ENCODE peak calls at places on chromosomes 1 and 21, in seven cellular contexts. X is pancreas, D is cardiac muscle cell, K is mucosa of descending colon, C is IMR-90, G is body of pancreas, S is breast epithelium. A is an unnamed sample. For H3K9me3, the result is how much of the 10 kb centered on the place peaks cover.

GRCh38 chr1:214004014-214004413 is 16.2 kb downstream of the PROX1 start:
- DNase-seq in X (no peak), D (no peak), K (no peak), C (no peak), G (no peak), S (no peak), A (no peak)

GRCh38 chr21:44006656-44007055 is 5.5 kb upstream of the TRAPPC10 start:
- DNase-seq in X (peak), D (peak), K (no peak), C (peak), G (peak), S (no peak), A (peak)

GRCh38 chr1:2132222-2133038 is 62.1 kb downstream of the FAAP20 start:
- DNase-seq in X (peak), D (peak), K (no peak), C (peak), G (peak), S (no peak), A (peak)

GRCh38 chr1:211928993-211929637 is 98.6 kb upstream of the LPGAT1 start:
- DNase-seq in X (peak), D (peak), K (no peak), C (peak), G (peak), S (no peak), A (peak)

GRCh38 chr1:40344597-40344996 is 27.5 kb upstream of the COL9A2 start:
- DNase-seq in X (peak), D (peak), K (peak), C (peak), G (peak), S (no peak), A (peak)

GRCh38 chr1:35691571-35692220 is 27.0 kb downstream of the C1orf216 start:
- DNase-seq in X (no peak), D (no peak), K (no peak), C (no peak), G (no peak), S (no peak), A (no peak)

GRCh38 chr21:41207401-41208388 is 39.7 kb downstream of the BACE2 start:
- DNase-seq in X (peak), D (peak), K (peak), C (peak), G (peak), S (no peak), A (no peak)

GRCh38 chr1:116956378-116956777 is 45.2 kb upstream of the CD101 start:
- DNase-seq in X (no peak), D (no peak), K (no peak), C (no peak), G (no peak), S (no peak), A (no peak)

DNA sequence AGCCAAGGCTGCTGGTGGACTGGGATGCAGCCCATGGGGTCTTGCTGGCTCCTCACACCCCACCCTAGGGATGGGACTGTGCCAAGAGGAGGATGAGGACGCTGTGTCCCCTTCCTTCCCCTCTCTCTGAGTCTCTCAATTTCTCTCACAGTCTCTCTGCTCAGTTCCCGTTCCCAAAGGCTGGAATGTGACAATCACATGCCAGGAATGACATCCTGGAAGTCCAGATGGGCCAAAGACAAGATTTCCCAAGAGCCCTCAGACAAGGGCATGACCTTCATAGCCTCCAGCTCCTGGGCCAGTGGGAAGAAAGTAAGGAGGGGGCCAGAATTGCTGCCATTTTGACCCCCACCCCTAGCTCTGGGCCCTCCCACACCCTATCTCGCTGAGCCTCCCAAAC is 7.6 kb upstream of the CDCP2 start:
- DNase-seq in X (no peak), D (no peak), K (no peak), C (no peak), G (no peak), S (no peak), A (no peak)
- H3K9me3 ChIP-seq in X (under half), D (under half), K (under half), C (under half), G (under half), S (under half), A (under half)

DNA sequence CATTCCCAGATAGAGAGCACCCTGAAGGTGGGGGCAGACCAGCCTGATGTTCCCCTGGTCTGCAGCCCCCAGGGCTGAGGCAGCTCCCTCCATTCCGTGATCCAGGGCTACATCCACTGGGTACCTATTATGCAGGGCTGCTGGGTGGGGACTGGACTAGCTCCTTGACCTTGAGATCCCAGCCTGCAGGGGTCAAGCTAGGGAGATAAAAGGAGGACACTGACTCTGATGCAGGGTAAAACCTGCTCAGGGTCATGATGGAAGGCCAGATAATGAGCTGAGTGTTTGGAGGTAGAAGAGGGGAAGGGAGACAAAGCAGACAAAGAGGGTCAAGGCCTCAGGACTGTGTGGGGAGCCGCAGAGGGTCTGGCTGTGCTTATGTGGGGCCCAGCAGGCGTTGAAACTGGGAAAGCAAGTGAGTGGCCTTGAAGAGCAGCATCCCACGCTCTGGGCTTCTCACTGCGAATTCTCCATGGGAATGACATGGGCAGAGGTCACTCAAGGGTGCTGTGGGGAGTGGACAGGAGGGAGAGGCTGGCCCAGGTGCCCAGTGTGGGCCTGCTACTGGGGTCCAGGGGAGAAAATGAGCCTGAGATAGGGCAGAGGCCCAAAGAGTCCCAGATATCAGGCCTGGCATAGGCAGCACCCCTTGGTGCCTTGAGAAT is 9.7 kb downstream of the FOXO6 start:
- DNase-seq in X (no peak), D (no peak), K (no peak), C (no peak), G (no peak), S (no peak), A (no peak)
- H3K4me3 ChIP-seq in X (no peak), D (no peak), K (no peak), C (no peak), G (no peak), S (no peak), A (no peak)

GRCh38 chr1:175630076-175630475 is 113.3 kb downstream of the TNR start:
- DNase-seq in X (no peak), D (no peak), K (no peak), C (no peak), G (no peak), S (no peak), A (no peak)

GRCh38 chr1:175632667-175633066 is 110.7 kb downstream of the TNR start:
- DNase-seq in X (no peak), D (no peak), K (no peak), C (no peak), G (no peak), S (no peak), A (no peak)

GRCh38 chr1:175628548-175629317 is 114.7 kb downstream of the TNR start:
- DNase-seq in X (no peak), D (no peak), K (no peak), C (no peak), G (peak), S (no peak), A (no peak)

GRCh38 chr1:175633801-175634200 is 109.6 kb downstream of the TNR start:
- DNase-seq in X (no peak), D (no peak), K (no peak), C (no peak), G (no peak), S (no peak), A (no peak)

DNA sequence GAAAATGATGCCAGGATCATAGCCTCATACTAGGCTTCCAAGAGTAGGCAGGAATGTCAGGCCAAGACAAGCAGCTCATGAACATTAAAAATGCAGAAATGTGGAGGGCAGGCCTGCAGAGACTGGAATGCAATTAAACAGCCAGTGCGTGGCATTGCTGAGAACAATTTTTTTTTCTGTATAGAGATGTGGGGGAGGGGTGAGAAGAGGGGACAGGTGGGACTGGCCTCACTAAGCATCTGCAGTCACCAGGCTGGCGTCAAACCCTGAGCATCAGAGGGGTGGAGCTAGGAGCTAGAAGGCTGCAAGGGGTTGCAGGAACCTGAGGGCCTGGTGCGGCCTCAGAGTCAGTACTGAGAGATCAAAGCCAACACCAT is 114.1 kb downstream of the TNR start:
- DNase-seq in X (no peak), D (no peak), K (no peak), C (no peak), G (no peak), S (no peak), A (no peak)
- H3K9me3 ChIP-seq in X (under half), D (under half), K (under half), C (under half), G (under half), S (under half), A (under half)

DNA sequence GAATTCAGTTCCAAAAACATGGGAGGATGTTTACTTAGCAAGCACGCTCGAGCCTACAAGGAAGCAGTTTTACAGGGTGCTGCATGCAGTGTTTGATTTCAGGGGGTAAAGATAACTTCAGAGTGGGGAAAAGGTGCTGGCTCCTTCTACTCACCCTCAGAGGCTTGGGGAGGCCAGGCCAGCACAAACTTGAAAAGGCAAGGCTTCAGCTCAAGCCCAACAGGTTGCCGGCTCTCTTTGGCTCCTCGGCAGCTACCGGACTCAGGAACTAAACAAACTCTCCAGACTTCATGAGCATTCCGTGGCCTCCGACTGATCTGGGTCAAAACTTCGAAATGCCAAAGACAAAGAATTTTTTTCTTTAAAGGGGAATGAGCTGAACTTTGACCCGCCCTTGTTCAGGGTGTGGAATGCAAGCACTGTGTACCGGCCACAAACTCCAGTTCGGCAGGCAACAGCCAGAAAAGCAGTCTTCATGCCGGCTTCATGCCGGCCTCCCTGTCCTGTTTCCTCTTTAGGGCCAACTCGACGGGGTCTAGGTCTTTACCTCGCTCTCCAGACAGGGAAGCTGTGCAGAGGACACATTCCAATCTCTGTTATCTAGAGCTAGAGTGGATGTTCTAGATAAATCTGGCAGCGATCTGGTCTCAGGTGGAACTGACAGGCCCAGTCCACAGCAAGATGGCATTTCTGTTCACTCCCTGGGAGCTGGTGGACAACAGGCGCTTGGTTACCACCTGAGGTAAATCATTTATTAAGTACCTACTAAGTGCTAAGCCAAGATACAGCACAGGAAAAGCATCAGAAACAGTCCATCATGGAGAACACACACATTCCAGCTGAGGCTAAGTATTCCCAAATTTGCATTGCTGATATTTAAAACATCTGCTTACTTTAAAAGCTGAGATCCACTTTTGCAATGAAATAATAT is 75.0 kb downstream of the CD46 start:
- DNase-seq in X (no peak), D (no peak), K (no peak), C (no peak), G (peak), S (peak), A (no peak)
- H3K4me3 ChIP-seq in X (no peak), D (no peak), K (no peak), C (no peak), G (no peak), S (peak), A (no peak)

GRCh38 chr1:178407215-178407614 is 89.5 kb downstream of the CLEC20A start:
- DNase-seq in X (no peak), D (no peak), K (no peak), C (no peak), G (no peak), S (no peak), A (no peak)

GRCh38 chr1:178407662-178408061 is 89.1 kb downstream of the CLEC20A start:
- DNase-seq in X (no peak), D (peak), K (no peak), C (no peak), G (no peak), S (no peak), A (no peak)

GRCh38 chr1:178411756-178412399 is 84.9 kb downstream of the CLEC20A start:
- DNase-seq in X (no peak), D (no peak), K (no peak), C (no peak), G (no peak), S (no peak), A (no peak)

GRCh38 chr1:178412400-178412770 is 84.4 kb downstream of the CLEC20A start:
- DNase-seq in X (no peak), D (peak), K (no peak), C (peak), G (no peak), S (no peak), A (no peak)

DNA sequence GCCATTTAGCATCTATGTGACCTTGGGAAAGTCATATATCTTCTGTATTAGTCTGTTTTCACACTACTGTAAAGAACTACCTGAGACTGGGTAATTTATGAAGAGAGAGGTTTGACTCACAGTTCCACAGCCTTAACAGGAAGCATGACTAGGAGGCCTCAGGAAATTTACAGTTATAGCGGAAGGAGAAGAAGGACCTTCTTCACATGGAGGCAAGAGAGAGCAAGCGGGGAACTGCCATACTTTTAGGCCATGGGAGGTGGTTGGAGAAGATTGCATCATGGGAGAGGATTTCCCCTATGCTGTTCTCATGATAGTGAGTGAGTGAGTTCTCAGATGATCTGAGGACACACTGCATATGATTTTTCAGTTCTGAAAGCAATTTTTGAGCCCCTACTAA is 87.9 kb downstream of the CLEC20A start:
- DNase-seq in X (no peak), D (no peak), K (no peak), C (peak), G (no peak), S (no peak), A (no peak)
- H3K9me3 ChIP-seq in X (under half), D (under half), K (under half), C (under half), G (under half), S (under half), A (under half)

DNA sequence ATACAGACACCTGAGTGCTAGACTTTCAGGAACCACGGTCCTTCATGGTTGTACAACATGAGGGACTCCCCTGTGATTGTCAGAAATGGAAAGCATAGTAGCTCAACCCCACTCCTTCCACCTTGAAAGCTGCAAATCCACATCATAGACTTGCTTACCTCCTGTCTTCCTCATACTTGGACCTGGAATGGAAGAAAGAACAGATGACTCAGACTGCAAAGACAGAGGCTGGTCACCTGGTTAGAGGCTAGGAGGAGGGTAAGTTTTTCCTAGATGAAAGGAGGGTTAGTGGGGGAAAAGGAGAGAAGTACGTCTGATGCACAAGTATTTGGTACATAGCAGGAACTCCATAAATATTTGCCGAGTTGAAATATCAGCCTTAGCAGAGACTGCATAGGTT is 37.2 kb downstream of the LRRC71 start:
- DNase-seq in X (no peak), D (no peak), K (no peak), C (no peak), G (no peak), S (no peak), A (no peak)
- H3K4me3 ChIP-seq in X (no peak), D (no peak), K (no peak), C (no peak), G (no peak), S (no peak), A (no peak)

GRCh38 chr1:49185455-49185980 is 408.8 kb upstream of the BEND5 start:
- DNase-seq in X (no peak), D (no peak), K (no peak), C (no peak), G (no peak), S (no peak), A (no peak)

GRCh38 chr1:49187054-49187453 is 410.4 kb upstream of the BEND5 start:
- DNase-seq in X (no peak), D (no peak), K (no peak), C (no peak), G (no peak), S (no peak), A (no peak)

DNA sequence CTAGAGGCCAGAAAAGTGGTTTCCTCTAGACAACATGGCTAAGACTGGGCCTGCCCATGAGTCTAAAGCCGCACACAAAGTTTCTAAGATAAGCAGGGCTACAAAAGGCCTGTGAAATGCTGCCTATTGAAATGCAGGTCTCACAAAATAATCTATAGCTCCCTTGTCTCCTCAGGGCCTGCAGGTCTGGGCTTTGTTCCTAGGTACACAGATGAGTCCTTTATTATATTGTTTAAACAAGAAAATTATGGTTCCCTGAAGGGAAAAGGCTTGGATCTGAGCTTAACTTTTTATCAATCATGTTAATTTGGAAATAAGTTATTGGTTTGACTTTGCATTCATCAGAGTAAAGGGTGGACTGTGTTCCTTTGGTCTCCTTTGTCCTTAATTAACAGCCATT is 413.4 kb upstream of the BEND5 start:
- DNase-seq in X (no peak), D (no peak), K (no peak), C (no peak), G (no peak), S (no peak), A (no peak)
- H3K9me3 ChIP-seq in X (under half), D (under half), K (under half), C (under half), G (under half), S (under half), A (under half)

GRCh38 chr1:203478986-203479385 is 3.4 kb downstream of the PRELP start:
- DNase-seq in X (no peak), D (no peak), K (no peak), C (no peak), G (no peak), S (no peak), A (no peak)

GRCh38 chr1:203476223-203476622 is 617 bp downstream of the PRELP start:
- DNase-seq in X (no peak), D (no peak), K (no peak), C (no peak), G (no peak), S (no peak), A (no peak)

GRCh38 chr1:203479646-203480045 is 4.0 kb downstream of the PRELP start:
- DNase-seq in X (no peak), D (no peak), K (no peak), C (peak), G (no peak), S (no peak), A (peak)

GRCh38 chr1:203478231-203478630 is 2.6 kb downstream of the PRELP start:
- DNase-seq in X (no peak), D (no peak), K (no peak), C (no peak), G (no peak), S (no peak), A (no peak)

DNA sequence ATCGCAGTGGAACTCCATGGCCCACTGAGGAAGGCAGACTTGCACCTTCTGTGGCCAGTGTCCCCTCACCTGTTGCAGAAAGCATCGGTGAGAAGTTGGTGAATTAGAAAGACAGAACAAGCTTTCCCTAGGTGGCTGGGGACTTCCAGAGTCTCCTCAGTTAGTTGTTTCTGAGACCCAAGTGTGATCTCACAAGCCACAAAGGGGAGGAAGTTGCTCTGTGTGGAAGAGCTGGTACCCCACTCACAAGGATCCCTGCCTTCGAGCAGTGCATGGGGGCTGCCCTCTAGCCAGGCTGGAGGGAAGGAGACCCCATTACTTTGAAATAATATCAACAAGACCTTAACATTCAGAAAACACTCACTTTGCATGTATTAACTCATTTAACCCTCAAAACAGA is 2.1 kb downstream of the PRELP start:
- DNase-seq in X (no peak), D (no peak), K (no peak), C (no peak), G (no peak), S (no peak), A (no peak)
- H3K4me3 ChIP-seq in X (no peak), D (no peak), K (no peak), C (no peak), G (no peak), S (peak), A (no peak)

DNA sequence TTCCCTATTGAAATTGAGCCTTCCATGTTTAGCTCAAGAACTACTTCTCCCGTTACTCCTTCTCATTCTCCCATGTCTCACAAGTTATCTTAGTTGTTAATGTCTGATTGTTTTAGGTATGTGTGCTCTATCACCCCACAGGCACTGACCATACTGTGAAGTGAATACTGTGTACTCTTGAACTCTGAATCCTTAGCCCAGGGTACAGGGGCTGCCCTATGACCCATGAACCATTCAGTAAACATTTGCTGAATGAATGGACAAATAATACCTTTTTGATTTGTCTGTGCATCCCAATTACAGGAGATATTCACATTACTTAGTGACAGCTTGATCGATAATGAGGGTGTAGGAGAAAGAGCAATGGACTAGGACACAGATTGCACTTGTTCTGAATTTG is 169.4 kb upstream of the BEND5 start:
- DNase-seq in X (no peak), D (no peak), K (no peak), C (no peak), G (no peak), S (no peak), A (no peak)
- H3K9me3 ChIP-seq in X (under half), D (under half), K (under half), C (under half), G (under half), S (under half), A (under half)